ENCODE peak calls at places on chromosome 1, in eight cellular contexts. One of them, this sample, is unnamed.

GRCh38 chr1:6426972-6427350 is 2.4 kb downstream of the ESPN start:
- DNase-seq in stimulated activated effector memory CD8-positive, alpha-beta T cell treated with anti-CD3 and anti-CD28 coated beads, Interleukin-12 subunit alpha, Interleukin-12 subunit beta, amount 100 ng/mL, for 72 hours: no peak
- DNase-seq in astrocyte: no peak
- DNase-seq in CD14-positive monocyte: no peak
- DNase-seq in NCI-H1417 treated with DMSO at 0.1 percent for 48 hours: no peak
- DNase-seq in neuronal stem cell: no peak
- DNase-seq in HL-60: no peak
- DNase-seq in ELR: no peak
- DNase-seq in this sample: no peak

GRCh38 chr1:41612953-41613352 is 128.5 kb upstream of the EDN2 start:
- DNase-seq in astrocyte: no peak
- DNase-seq in stimulated activated effector memory CD8-positive, alpha-beta T cell treated with anti-CD3 and anti-CD28 coated beads, Interleukin-12 subunit alpha, Interleukin-12 subunit beta, amount 100 ng/mL, for 72 hours: no peak
- DNase-seq in CD14-positive monocyte: no peak
- DNase-seq in NCI-H1417 treated with DMSO at 0.1 percent for 48 hours: no peak
- DNase-seq in neuronal stem cell: no peak
- DNase-seq in HL-60: no peak
- DNase-seq in ELR: no peak
- DNase-seq in this sample: no peak

GRCh38 chr1:200979574-200980451 is 43.7 kb downstream of the KIF21B start:
- DNase-seq in stimulated activated effector memory CD8-positive, alpha-beta T cell treated with anti-CD3 and anti-CD28 coated beads, Interleukin-12 subunit alpha, Interleukin-12 subunit beta, amount 100 ng/mL, for 72 hours: peak; percentile 64
- DNase-seq in ELR: peak; percentile 60
- DNase-seq in CD14-positive monocyte: no peak
- DNase-seq in astrocyte: no peak
- DNase-seq in NCI-H1417 treated with DMSO at 0.1 percent for 48 hours: no peak
- DNase-seq in neuronal stem cell: no peak
- DNase-seq in HL-60: peak; percentile 72
- DNase-seq in this sample: peak; percentile 36

GRCh38 chr1:205576805-205577761 is 54.7 kb downstream of the ELK4 start:
- DNase-seq in astrocyte: no peak
- DNase-seq in CD14-positive monocyte: no peak
- DNase-seq in HL-60: no peak
- DNase-seq in ELR: no peak
- DNase-seq in neuronal stem cell: no peak
- DNase-seq in NCI-H1417 treated with DMSO at 0.1 percent for 48 hours: no peak
- DNase-seq in stimulated activated effector memory CD8-positive, alpha-beta T cell treated with anti-CD3 and anti-CD28 coated beads, Interleukin-12 subunit alpha, Interleukin-12 subunit beta, amount 100 ng/mL, for 72 hours: no peak
- DNase-seq in this sample: no peak

GRCh38 chr1:205444931-205445652 is 10.8 kb downstream of the BLACAT1 start:
- DNase-seq in ELR: no peak
- DNase-seq in astrocyte: peak; percentile 25
- DNase-seq in CD14-positive monocyte: no peak
- DNase-seq in neuronal stem cell: peak; percentile 91
- DNase-seq in HL-60: no peak
- DNase-seq in NCI-H1417 treated with DMSO at 0.1 percent for 48 hours: no peak
- DNase-seq in stimulated activated effector memory CD8-positive, alpha-beta T cell treated with anti-CD3 and anti-CD28 coated beads, Interleukin-12 subunit alpha, Interleukin-12 subunit beta, amount 100 ng/mL, for 72 hours: no peak
- DNase-seq in this sample: no peak

GRCh38 chr1:68955424-68955823 is 458.5 kb upstream of the DEPDC1 start:
- DNase-seq in NCI-H1417 treated with DMSO at 0.1 percent for 48 hours: no peak
- DNase-seq in stimulated activated effector memory CD8-positive, alpha-beta T cell treated with anti-CD3 and anti-CD28 coated beads, Interleukin-12 subunit alpha, Interleukin-12 subunit beta, amount 100 ng/mL, for 72 hours: no peak
- DNase-seq in CD14-positive monocyte: no peak
- DNase-seq in ELR: no peak
- DNase-seq in neuronal stem cell: no peak
- DNase-seq in astrocyte: peak; percentile 56
- DNase-seq in HL-60: no peak
- DNase-seq in this sample: no peak

GRCh38 chr1:93288558-93288957 is 57.1 kb upstream of the DR1 start:
- DNase-seq in neuronal stem cell: no peak
- DNase-seq in stimulated activated effector memory CD8-positive, alpha-beta T cell treated with anti-CD3 and anti-CD28 coated beads, Interleukin-12 subunit alpha, Interleukin-12 subunit beta, amount 100 ng/mL, for 72 hours: no peak
- DNase-seq in NCI-H1417 treated with DMSO at 0.1 percent for 48 hours: no peak
- DNase-seq in ELR: peak; percentile 21
- DNase-seq in HL-60: no peak
- DNase-seq in astrocyte: no peak
- DNase-seq in CD14-positive monocyte: no peak
- DNase-seq in this sample: no peak

GRCh38 chr1:171995573-171995972 is 154.3 kb downstream of the DNM3 start:
- DNase-seq in NCI-H1417 treated with DMSO at 0.1 percent for 48 hours: no peak
- DNase-seq in ELR: no peak
- DNase-seq in stimulated activated effector memory CD8-positive, alpha-beta T cell treated with anti-CD3 and anti-CD28 coated beads, Interleukin-12 subunit alpha, Interleukin-12 subunit beta, amount 100 ng/mL, for 72 hours: no peak
- DNase-seq in CD14-positive monocyte: no peak
- DNase-seq in HL-60: no peak
- DNase-seq in neuronal stem cell: no peak
- DNase-seq in astrocyte: no peak
- DNase-seq in this sample: no peak

GRCh38 chr1:151314137-151314875 is 12.9 kb downstream of the PI4KB start:
- DNase-seq in NCI-H1417 treated with DMSO at 0.1 percent for 48 hours: no peak
- DNase-seq in astrocyte: peak; percentile 85
- DNase-seq in CD14-positive monocyte: no peak
- DNase-seq in ELR: peak; percentile 85
- DNase-seq in stimulated activated effector memory CD8-positive, alpha-beta T cell treated with anti-CD3 and anti-CD28 coated beads, Interleukin-12 subunit alpha, Interleukin-12 subunit beta, amount 100 ng/mL, for 72 hours: no peak
- DNase-seq in HL-60: no peak
- DNase-seq in neuronal stem cell: no peak
- DNase-seq in this sample: peak; percentile 88

GRCh38 chr1:224579526-224579925 is 36.6 kb upstream of the CNIH3 start:
- DNase-seq in neuronal stem cell: no peak
- DNase-seq in ELR: peak; percentile 53
- DNase-seq in astrocyte: peak; percentile 50
- DNase-seq in stimulated activated effector memory CD8-positive, alpha-beta T cell treated with anti-CD3 and anti-CD28 coated beads, Interleukin-12 subunit alpha, Interleukin-12 subunit beta, amount 100 ng/mL, for 72 hours: no peak
- DNase-seq in CD14-positive monocyte: no peak
- DNase-seq in NCI-H1417 treated with DMSO at 0.1 percent for 48 hours: no peak
- DNase-seq in HL-60: no peak
- DNase-seq in this sample: no peak

This sample was measured in right lobe of liver.